ENCODE peak calls at places on chromosomes 16 and 17, in eight cellular contexts. T, U, E, S, H, R, O and G are unnamed samples.

GRCh38 chr16:30030841-30031413 is at the start of gene TLCD3B:
- DNase-seq in T (no peak), U (no peak), E (no peak), S (no peak), H (no peak), R (no peak), O (no peak), G (no peak)

GRCh38 chr16:11497851-11498289 is 88.8 kb downstream of the LITAF start:
- DNase-seq in T (no peak), U (no peak), E (peak), S (no peak), H (no peak), R (no peak), O (peak), G (no peak)

GRCh38 chr17:9854255-9854654 is 28.5 kb downstream of the GLP2R start:
- DNase-seq in T (no peak), U (no peak), E (no peak), S (no peak), H (no peak), R (no peak), O (no peak), G (no peak)

GRCh38 chr17:50681260-50682200 is 26.2 kb downstream of the ANKRD40 start:
- DNase-seq in T (no peak), U (no peak), E (no peak), S (no peak), H (peak), R (no peak), O (peak), G (no peak)

GRCh38 chr16:78122774-78123315 is 23.4 kb downstream of the WWOX start:
- DNase-seq in T (no peak), U (peak), E (no peak), S (peak), H (peak), R (peak), O (peak), G (no peak)

GRCh38 chr16:30958164-30959083 is 870 bp downstream of the SETD1A start:
- DNase-seq in T (no peak), U (peak), E (no peak), S (no peak), H (no peak), R (no peak), O (peak), G (no peak)

GRCh38 chr17:48241131-48241591 is 133.6 kb downstream of the SNX11 start:
- DNase-seq in T (no peak), U (peak), E (no peak), S (no peak), H (peak), R (no peak), O (no peak), G (no peak)

GRCh38 chr17:79936661-79937434 is 97.6 kb upstream of the CBX4 start:
- DNase-seq in T (no peak), U (no peak), E (no peak), S (no peak), H (no peak), R (no peak), O (no peak), G (no peak)

GRCh38 chr17:37797206-37797605 is 52.3 kb upstream of the HNF1B start:
- DNase-seq in T (no peak), U (no peak), E (no peak), S (no peak), H (no peak), R (no peak), O (no peak), G (no peak)

GRCh38 chr17:5122586-5123342 is 6.9 kb downstream of the USP6 start:
- DNase-seq in T (no peak), U (no peak), E (no peak), S (no peak), H (no peak), R (no peak), O (no peak), G (no peak)

GRCh38 chr16:1991588-1992474 is 2.1 kb downstream of the SYNGR3 start:
- DNase-seq in T (peak), U (peak), E (peak), S (no peak), H (peak), R (peak), O (peak), G (peak)

GRCh38 chr17:74429604-74430384 is 2.1 kb upstream of the GPRC5C start:
- DNase-seq in T (no peak), U (no peak), E (no peak), S (no peak), H (no peak), R (no peak), O (peak), G (no peak)

GRCh38 chr17:47265983-47266541 is 12.4 kb downstream of the ITGB3 start:
- DNase-seq in T (no peak), U (no peak), E (peak), S (no peak), H (no peak), R (no peak), O (no peak), G (no peak)

GRCh38 chr16:68400924-68401460 is 47.3 kb downstream of the SMPD3 start:
- DNase-seq in T (no peak), U (peak), E (no peak), S (no peak), H (no peak), R (no peak), O (no peak), G (no peak)

GRCh38 chr17:14010999-14011692 is 58.2 kb upstream of the COX10 start:
- DNase-seq in T (no peak), U (no peak), E (no peak), S (no peak), H (no peak), R (no peak), O (no peak), G (no peak)

GRCh38 chr16:81616321-81617020 is 162.6 kb upstream of the PLCG2 start:
- DNase-seq in T (peak), U (peak), E (no peak), S (no peak), H (peak), R (peak), O (no peak), G (no peak)

GRCh38 chr17:81204578-81204977 is 18.2 kb downstream of the CEP131 start:
- DNase-seq in T (no peak), U (no peak), E (no peak), S (no peak), H (no peak), R (no peak), O (no peak), G (no peak)

GRCh38 chr16:3022208-3022696 is 1.5 kb downstream of the HCFC1R1 start:
- DNase-seq in T (peak), U (peak), E (peak), S (no peak), H (peak), R (peak), O (peak), G (peak)

GRCh38 chr17:57557363-57557762 is 187.7 kb downstream of the CCDC182 start:
- DNase-seq in T (no peak), U (no peak), E (no peak), S (no peak), H (no peak), R (no peak), O (no peak), G (no peak)

GRCh38 chr17:17837380-17837821 is 615 bp upstream of the SREBF1 start:
- DNase-seq in T (no peak), U (no peak), E (no peak), S (no peak), H (peak), R (no peak), O (peak), G (no peak)

GRCh38 chr17:33494156-33494555 is 201.1 kb upstream of the ASIC2 start:
- DNase-seq in T (no peak), U (no peak), E (no peak), S (no peak), H (no peak), R (no peak), O (no peak), G (no peak)

GRCh38 chr17:78345172-78345571 is 14.7 kb downstream of the SOCS3 start:
- DNase-seq in T (no peak), U (no peak), E (no peak), S (no peak), H (no peak), R (no peak), O (no peak), G (no peak)